ENCODE peak calls at places on chromosomes 11 and 22, in seven cellular contexts. One of them, this sample, is unnamed.

GRCh38 chr22:20972014-20972797 is 5.2 kb downstream of the AIFM3 start:
- DNase-seq in H7: no peak
- DNase-seq in GM23338: no peak
- DNase-seq in cardiac muscle cell: no peak
- DNase-seq in NCI-H1417: no peak
- DNase-seq in endothelial cell: no peak
- DNase-seq in fibroblast of lung: no peak
- DNase-seq in this sample: peak; percentile 84

GRCh38 chr11:77278595-77279506 is 22.6 kb downstream of the GDPD4 start:
- DNase-seq in H7: no peak
- DNase-seq in GM23338: no peak
- DNase-seq in cardiac muscle cell: no peak
- DNase-seq in NCI-H1417: no peak
- DNase-seq in endothelial cell: peak; percentile 4
- DNase-seq in fibroblast of lung: peak; percentile 58
- DNase-seq in this sample: peak; percentile 76

GRCh38 chr11:461626-462025 is 11.5 kb downstream of the PTDSS2 start:
- DNase-seq in H7: no peak
- DNase-seq in GM23338: no peak
- DNase-seq in cardiac muscle cell: no peak
- DNase-seq in NCI-H1417: no peak
- DNase-seq in endothelial cell: no peak
- DNase-seq in fibroblast of lung: no peak
- DNase-seq in this sample: peak; percentile 57

GRCh38 chr11:80028998-80029397 is 588.2 kb upstream of the TENM4 start:
- DNase-seq in H7: peak; percentile 0
- DNase-seq in GM23338: no peak
- DNase-seq in cardiac muscle cell: no peak
- DNase-seq in NCI-H1417: no peak
- DNase-seq in endothelial cell: no peak
- DNase-seq in fibroblast of lung: no peak
- DNase-seq in this sample: no peak

GRCh38 chr22:46377566-46378498 is 42.3 kb downstream of the TRMU start:
- DNase-seq in H7: peak; percentile 93
- DNase-seq in GM23338: peak; percentile 74
- DNase-seq in cardiac muscle cell: peak; percentile 21
- DNase-seq in NCI-H1417: no peak
- DNase-seq in endothelial cell: no peak
- DNase-seq in fibroblast of lung: peak; percentile 64
- DNase-seq in this sample: no peak

GRCh38 chr22:46068908-46069481 is 81.3 kb upstream of the PPARA start:
- DNase-seq in H7: no peak
- DNase-seq in GM23338: no peak
- DNase-seq in cardiac muscle cell: peak; percentile 48
- DNase-seq in NCI-H1417: no peak
- DNase-seq in endothelial cell: no peak
- DNase-seq in fibroblast of lung: peak; percentile 87
- DNase-seq in this sample: peak; percentile 91

GRCh38 chr11:61828629-61829407 is 718 bp downstream of the FADS2 start:
- DNase-seq in H7: peak; percentile 89
- DNase-seq in GM23338: peak; percentile 72
- DNase-seq in cardiac muscle cell: peak; percentile 48
- DNase-seq in NCI-H1417: peak; percentile 79
- DNase-seq in endothelial cell: peak; percentile 62
- DNase-seq in fibroblast of lung: peak; percentile 36
- DNase-seq in this sample: peak; percentile 85

GRCh38 chr11:2156416-2157182 is 4.4 kb downstream of the INS start:
- DNase-seq in H7: peak; percentile 96
- DNase-seq in GM23338: peak; percentile 72
- DNase-seq in cardiac muscle cell: peak; percentile 68
- DNase-seq in NCI-H1417: peak; percentile 74
- DNase-seq in endothelial cell: peak; percentile 94
- DNase-seq in fibroblast of lung: peak; percentile 17
- DNase-seq in this sample: peak; percentile 99

GRCh38 chr11:126194121-126194543 is 17.3 kb downstream of the RPUSD4 start:
- DNase-seq in H7: peak; percentile 82
- DNase-seq in GM23338: peak; percentile 56
- DNase-seq in cardiac muscle cell: peak; percentile 71
- DNase-seq in NCI-H1417: peak; percentile 44
- DNase-seq in endothelial cell: peak; percentile 43
- DNase-seq in fibroblast of lung: peak; percentile 25
- DNase-seq in this sample: peak; percentile 93

GRCh38 chr11:1338201-1339065 is 29.0 kb upstream of the TOLLIP start:
- DNase-seq in H7: peak; percentile 41
- DNase-seq in GM23338: peak; percentile 19
- DNase-seq in cardiac muscle cell: no peak
- DNase-seq in NCI-H1417: no peak
- DNase-seq in endothelial cell: no peak
- DNase-seq in fibroblast of lung: no peak
- DNase-seq in this sample: no peak